ENCODE peak calls at places on chromosome 7, in six cellular contexts. One of them, this sample, is unnamed. For H3K4me1, the result is how much of the 10 kb centered on the place peaks cover.

GRCh38 chr7:43692582-43693373 is 36.5 kb downstream of the COA1 start:
- DNase-seq in heart left ventricle: no peak
- DNase-seq in upper lobe of right lung: no peak
- DNase-seq in colonic mucosa: no peak
- DNase-seq in left lung: no peak
- DNase-seq in PC-3: peak
- DNase-seq in this sample: no peak

GRCh38 chr7:137109966-137110930 is 233.3 kb downstream of the PTN start:
- DNase-seq in heart left ventricle: no peak
- DNase-seq in colonic mucosa: no peak
- DNase-seq in PC-3: peak
- DNase-seq in left lung: no peak
- DNase-seq in upper lobe of right lung: no peak
- DNase-seq in this sample: no peak

GRCh38 chr7:101996876-101997275 is 179.4 kb downstream of the CUX1 start:
- DNase-seq in left lung: no peak
- DNase-seq in PC-3: no peak
- DNase-seq in colonic mucosa: no peak
- DNase-seq in heart left ventricle: no peak
- DNase-seq in upper lobe of right lung: no peak
- DNase-seq in this sample: no peak

GRCh38 chr7:51028128-51028830 is 245.6 kb upstream of the GRB10 start:
- DNase-seq in PC-3: no peak
- DNase-seq in colonic mucosa: no peak
- DNase-seq in upper lobe of right lung: peak
- DNase-seq in heart left ventricle: no peak
- DNase-seq in left lung: no peak
- DNase-seq in this sample: no peak

GRCh38 chr7:23347007-23347681 is 48.0 kb downstream of the MALSU1 start:
- DNase-seq in upper lobe of right lung: no peak
- DNase-seq in left lung: no peak
- DNase-seq in heart left ventricle: no peak
- DNase-seq in colonic mucosa: no peak
- DNase-seq in PC-3: peak
- DNase-seq in this sample: no peak

GRCh38 chr7:76338298-76339084 is 20.3 kb downstream of the YWHAG start:
- DNase-seq in upper lobe of right lung: no peak
- DNase-seq in colonic mucosa: no peak
- DNase-seq in PC-3: peak
- DNase-seq in left lung: no peak
- DNase-seq in heart left ventricle: no peak
- DNase-seq in this sample: no peak

GRCh38 chr7:80018941-80019808 is 115.5 kb upstream of the GNAI1 start:
- DNase-seq in upper lobe of right lung: no peak
- DNase-seq in left lung: peak
- DNase-seq in heart left ventricle: peak
- DNase-seq in colonic mucosa: peak
- DNase-seq in PC-3: peak
- DNase-seq in this sample: peak

GRCh38 chr7:130352335-130353074 is 7.9 kb downstream of the CPA5 start:
- DNase-seq in heart left ventricle: no peak
- DNase-seq in PC-3: peak
- DNase-seq in upper lobe of right lung: no peak
- DNase-seq in colonic mucosa: no peak
- DNase-seq in left lung: peak
- DNase-seq in this sample: no peak

GRCh38 chr7:15938153-15938552 is 251.7 kb upstream of the MEOX2 start:
- DNase-seq in heart left ventricle: no peak
- DNase-seq in left lung: no peak
- DNase-seq in upper lobe of right lung: no peak
- DNase-seq in PC-3: no peak
- DNase-seq in colonic mucosa: no peak
- DNase-seq in this sample: no peak

GRCh38 chr7:10412426-10413019 is 561.1 kb upstream of the PHF14 start:
- DNase-seq in colonic mucosa: peak
- DNase-seq in PC-3: peak
- DNase-seq in heart left ventricle: no peak
- DNase-seq in left lung: no peak
- DNase-seq in upper lobe of right lung: no peak
- DNase-seq in this sample: peak

GRCh38 chr7:80151274-80151665 is 16.6 kb downstream of the GNAI1 start:
- DNase-seq in heart left ventricle: no peak
- DNase-seq in PC-3: no peak
- DNase-seq in upper lobe of right lung: no peak
- DNase-seq in colonic mucosa: no peak
- DNase-seq in left lung: no peak
- DNase-seq in this sample: no peak

GRCh38 chr7:17660116-17660515 is 280.2 kb downstream of the SNX13 start:
- DNase-seq in heart left ventricle: no peak
- DNase-seq in PC-3: no peak
- DNase-seq in upper lobe of right lung: no peak
- DNase-seq in colonic mucosa: no peak
- DNase-seq in left lung: no peak
- DNase-seq in this sample: no peak

GRCh38 chr7:70092314-70093303 is 494.3 kb downstream of the AUTS2 start:
- DNase-seq in upper lobe of right lung: no peak
- DNase-seq in colonic mucosa: no peak
- DNase-seq in PC-3: no peak
- DNase-seq in left lung: no peak
- DNase-seq in heart left ventricle: no peak
- DNase-seq in this sample: no peak

GRCh38 chr7:71131753-71132520 is at the start of gene GALNT17:
- DNase-seq in PC-3: no peak
- DNase-seq in heart left ventricle: peak
- DNase-seq in upper lobe of right lung: no peak
- DNase-seq in colonic mucosa: no peak
- DNase-seq in left lung: no peak
- DNase-seq in this sample: no peak

GRCh38 chr7:74134117-74134539 is 40.0 kb upstream of the EIF4H start:
- DNase-seq in colonic mucosa: peak
- DNase-seq in left lung: no peak
- DNase-seq in upper lobe of right lung: no peak
- DNase-seq in heart left ventricle: no peak
- DNase-seq in PC-3: no peak
- DNase-seq in this sample: no peak

GRCh38 chr7:109402107-109402506 is 832.4 kb downstream of the DNAJB9 start:
- DNase-seq in upper lobe of right lung: no peak
- DNase-seq in PC-3: no peak
- DNase-seq in heart left ventricle: no peak
- DNase-seq in colonic mucosa: no peak
- DNase-seq in left lung: no peak
- DNase-seq in this sample: no peak

DNA sequence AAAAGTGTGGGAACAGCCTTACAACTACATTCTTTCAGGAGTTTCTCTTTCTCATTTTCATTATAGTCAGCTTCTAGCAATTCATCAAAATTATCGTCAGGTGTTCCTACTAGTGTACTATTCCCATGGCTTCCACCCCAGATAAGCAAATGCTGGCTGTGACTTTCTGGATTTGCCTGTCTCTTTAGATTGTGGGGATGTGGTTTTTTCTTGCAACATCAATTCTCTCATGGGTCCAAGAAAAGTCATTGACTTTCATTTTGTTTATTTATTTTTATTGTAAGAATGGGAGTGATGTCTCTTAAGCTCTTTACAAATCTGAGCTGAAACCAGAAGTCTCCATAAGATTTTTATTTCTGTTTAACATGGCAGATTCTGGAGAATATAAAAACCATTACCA is 349.7 kb upstream of the SEMA3C start:
- DNase-seq in PC-3: no peak
- DNase-seq in left lung: no peak
- DNase-seq in colonic mucosa: no peak
- DNase-seq in heart left ventricle: no peak
- DNase-seq in upper lobe of right lung: no peak
- DNase-seq in this sample: no peak
- H3K4me1 ChIP-seq in PC-3: under half
- H3K4me1 ChIP-seq in left lung: under half
- H3K4me1 ChIP-seq in colonic mucosa: under half
- H3K4me1 ChIP-seq in heart left ventricle: under half
- H3K4me1 ChIP-seq in upper lobe of right lung: under half
- H3K4me1 ChIP-seq in this sample: under half

DNA sequence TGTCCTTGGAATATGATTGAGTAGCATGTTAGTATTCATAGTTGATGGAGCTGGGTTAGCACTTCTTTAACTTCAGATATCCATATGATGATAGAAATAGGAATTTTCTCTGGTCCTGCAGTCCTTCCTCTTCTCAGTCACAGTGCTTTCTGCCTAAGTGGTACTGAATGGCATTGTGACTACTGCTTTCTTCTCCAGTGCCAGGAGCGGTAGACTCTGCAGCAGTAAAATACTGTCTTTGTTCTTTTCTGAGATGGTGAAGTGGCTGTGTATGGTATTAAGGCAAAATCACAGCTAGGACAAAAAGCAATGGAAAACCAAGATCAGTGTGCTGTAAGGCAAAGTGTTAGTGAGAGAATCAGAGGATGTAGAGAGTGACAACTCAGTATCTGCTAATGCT is 46.6 kb downstream of the C1GALT1 start:
- DNase-seq in PC-3: no peak
- DNase-seq in colonic mucosa: no peak
- DNase-seq in heart left ventricle: no peak
- DNase-seq in left lung: no peak
- DNase-seq in upper lobe of right lung: no peak
- DNase-seq in this sample: no peak
- H3K4me3 ChIP-seq in PC-3: no peak
- H3K4me3 ChIP-seq in colonic mucosa: no peak
- H3K4me3 ChIP-seq in heart left ventricle: no peak
- H3K4me3 ChIP-seq in left lung: no peak
- H3K4me3 ChIP-seq in upper lobe of right lung: no peak
- H3K4me3 ChIP-seq in this sample: no peak

GRCh38 chr7:157272351-157273207 is 64.2 kb upstream of the DNAJB6 start:
- DNase-seq in left lung: no peak
- DNase-seq in colonic mucosa: no peak
- DNase-seq in PC-3: no peak
- DNase-seq in upper lobe of right lung: peak
- DNase-seq in heart left ventricle: no peak
- DNase-seq in this sample: peak
- H3K27ac ChIP-seq in left lung: no peak
- H3K27ac ChIP-seq in colonic mucosa: no peak
- H3K27ac ChIP-seq in PC-3: peak
- H3K27ac ChIP-seq in upper lobe of right lung: peak
- H3K27ac ChIP-seq in heart left ventricle: peak
- H3K27ac ChIP-seq in this sample: peak

GRCh38 chr7:27146491-27147210 is 923 bp downstream of the HOXA6 start:
- DNase-seq in colonic mucosa: peak
- DNase-seq in upper lobe of right lung: no peak
- DNase-seq in heart left ventricle: no peak
- DNase-seq in left lung: no peak
- DNase-seq in PC-3: no peak
- DNase-seq in this sample: no peak
- H3K4me1 ChIP-seq in colonic mucosa: under half
- H3K4me1 ChIP-seq in upper lobe of right lung: under half
- H3K4me1 ChIP-seq in heart left ventricle: under half
- H3K4me1 ChIP-seq in left lung: under half
- H3K4me1 ChIP-seq in PC-3: under half
- H3K4me1 ChIP-seq in this sample: under half

DNA sequence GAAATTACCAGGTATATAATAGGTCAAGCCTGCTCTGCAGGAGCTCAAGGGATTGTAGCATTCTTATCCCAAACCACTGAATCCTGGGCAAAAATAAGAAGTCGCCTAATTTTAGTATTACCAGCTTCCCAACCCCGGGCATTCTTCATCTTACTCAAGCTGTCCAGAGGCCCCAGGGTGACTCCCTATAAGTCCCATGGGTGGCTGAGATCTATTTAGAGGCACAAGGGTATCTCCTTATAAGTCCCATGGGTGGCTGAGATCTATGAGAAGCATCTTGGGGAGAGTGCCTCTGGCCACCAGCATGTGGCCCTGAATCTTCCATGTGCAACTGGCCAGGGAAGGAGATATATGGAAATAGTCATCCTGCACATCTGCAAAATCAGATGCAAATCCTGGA is 38.9 kb downstream of the PRSS2 start:
- DNase-seq in heart left ventricle: no peak
- DNase-seq in upper lobe of right lung: no peak
- DNase-seq in PC-3: peak
- DNase-seq in left lung: no peak
- DNase-seq in colonic mucosa: no peak
- DNase-seq in this sample: no peak
- H3K4me3 ChIP-seq in heart left ventricle: no peak
- H3K4me3 ChIP-seq in upper lobe of right lung: no peak
- H3K4me3 ChIP-seq in PC-3: peak
- H3K4me3 ChIP-seq in left lung: no peak
- H3K4me3 ChIP-seq in colonic mucosa: no peak
- H3K4me3 ChIP-seq in this sample: no peak

GRCh38 chr7:64642875-64643274 is 23.1 kb upstream of the ZNF107 start:
- DNase-seq in left lung: no peak
- DNase-seq in PC-3: no peak
- DNase-seq in upper lobe of right lung: no peak
- DNase-seq in colonic mucosa: no peak
- DNase-seq in heart left ventricle: no peak
- DNase-seq in this sample: no peak
- H3K27ac ChIP-seq in left lung: peak
- H3K27ac ChIP-seq in PC-3: no peak
- H3K27ac ChIP-seq in upper lobe of right lung: no peak
- H3K27ac ChIP-seq in colonic mucosa: no peak
- H3K27ac ChIP-seq in heart left ventricle: no peak
- H3K27ac ChIP-seq in this sample: no peak

GRCh38 chr7:123663200-123663599 is 7.5 kb downstream of the LMOD2 start:
- DNase-seq in colonic mucosa: no peak
- DNase-seq in left lung: no peak
- DNase-seq in upper lobe of right lung: no peak
- DNase-seq in PC-3: no peak
- DNase-seq in heart left ventricle: no peak
- DNase-seq in this sample: no peak
- H3K4me1 ChIP-seq in colonic mucosa: under half
- H3K4me1 ChIP-seq in left lung: under half
- H3K4me1 ChIP-seq in upper lobe of right lung: under half
- H3K4me1 ChIP-seq in PC-3: under half
- H3K4me1 ChIP-seq in heart left ventricle: under half
- H3K4me1 ChIP-seq in this sample: under half

GRCh38 chr7:31019509-31019908 is 32.6 kb upstream of the ADCYAP1R1 start:
- DNase-seq in heart left ventricle: no peak
- DNase-seq in upper lobe of right lung: no peak
- DNase-seq in PC-3: no peak
- DNase-seq in left lung: no peak
- DNase-seq in colonic mucosa: no peak
- DNase-seq in this sample: no peak

GRCh38 chr7:31022726-31023125 is 29.4 kb upstream of the ADCYAP1R1 start:
- DNase-seq in upper lobe of right lung: no peak
- DNase-seq in PC-3: no peak
- DNase-seq in heart left ventricle: no peak
- DNase-seq in left lung: no peak
- DNase-seq in colonic mucosa: no peak
- DNase-seq in this sample: no peak

GRCh38 chr7:31017748-31018120 is 34.4 kb upstream of the ADCYAP1R1 start:
- DNase-seq in left lung: no peak
- DNase-seq in colonic mucosa: no peak
- DNase-seq in upper lobe of right lung: no peak
- DNase-seq in PC-3: no peak
- DNase-seq in heart left ventricle: no peak
- DNase-seq in this sample: no peak

GRCh38 chr7:31022117-31022516 is 30.0 kb upstream of the ADCYAP1R1 start:
- DNase-seq in left lung: no peak
- DNase-seq in upper lobe of right lung: no peak
- DNase-seq in heart left ventricle: no peak
- DNase-seq in colonic mucosa: no peak
- DNase-seq in PC-3: no peak
- DNase-seq in this sample: no peak

GRCh38 chr7:31020652-31021051 is 31.5 kb upstream of the ADCYAP1R1 start:
- DNase-seq in colonic mucosa: no peak
- DNase-seq in PC-3: no peak
- DNase-seq in heart left ventricle: no peak
- DNase-seq in upper lobe of right lung: no peak
- DNase-seq in left lung: no peak
- DNase-seq in this sample: no peak
- H3K4me3 ChIP-seq in colonic mucosa: no peak
- H3K4me3 ChIP-seq in PC-3: no peak
- H3K4me3 ChIP-seq in heart left ventricle: no peak
- H3K4me3 ChIP-seq in upper lobe of right lung: no peak
- H3K4me3 ChIP-seq in left lung: no peak
- H3K4me3 ChIP-seq in this sample: no peak

This sample was measured in pancreas.